ENCODE peak calls at places on chromosomes 7 and 10, in eight cellular contexts. Q, K, D, Y, B, N, R and V are unnamed samples.

GRCh38 chr7:143429770-143430698 is 13.2 kb upstream of the TAS2R60 start:
- DNase-seq in N (peak; percentile 38), K (no peak), Q (no peak), R (no peak), D (no peak), Y (no peak), B (no peak), V (no peak)

GRCh38 chr10:112025228-112025627 is 158.3 kb downstream of the GPAM start:
- DNase-seq in R (no peak), K (no peak), Y (no peak), D (no peak), N (no peak), B (no peak), Q (no peak), V (no peak)

GRCh38 chr7:120931243-120931642 is 19.3 kb upstream of the ING3 start:
- DNase-seq in N (no peak), R (no peak), Y (peak; percentile 13), K (no peak), B (no peak), Q (no peak), D (no peak), V (no peak)

GRCh38 chr10:69321037-69321715 is 42.9 kb downstream of the HK1 start:
- DNase-seq in D (no peak), K (no peak), N (no peak), Y (no peak), R (no peak), B (no peak), Q (no peak), V (no peak)

GRCh38 chr10:930415-931325 is 835 bp downstream of the LARP4B start:
- DNase-seq in K (no peak), Y (peak; percentile 32), R (peak; percentile 5), N (peak; percentile 22), Q (peak; percentile 41), B (peak; percentile 66), D (peak; percentile 47), V (no peak)

GRCh38 chr7:7756577-7756976 is 38.2 kb upstream of the RPA3 start:
- DNase-seq in R (no peak), Q (no peak), Y (no peak), D (no peak), K (no peak), N (no peak), B (no peak), V (no peak)

GRCh38 chr10:53115660-53116059 is 343.1 kb upstream of the MBL2 start:
- DNase-seq in B (no peak), Q (no peak), D (no peak), Y (no peak), N (no peak), R (no peak), K (no peak), V (no peak)

GRCh38 chr7:66696774-66697191 is 43.8 kb upstream of the RABGEF1 start:
- DNase-seq in K (no peak), Y (peak; percentile 91), R (no peak), B (no peak), D (no peak), N (peak; percentile 27), Q (no peak), V (no peak)

GRCh38 chr10:44804661-44805060 is 106.5 kb upstream of the TMEM72 start:
- DNase-seq in Y (no peak), N (no peak), K (no peak), Q (no peak), R (no peak), B (no peak), D (no peak), V (no peak)

GRCh38 chr7:33764752-33765451 is 140.4 kb upstream of the BMPER start:
- DNase-seq in D (no peak), Q (peak; percentile 44), Y (no peak), N (peak; percentile 77), K (no peak), R (no peak), B (no peak), V (no peak)

GRCh38 chr7:2431260-2431867 is 28.0 kb downstream of the CHST12 start:
- DNase-seq in R (peak; percentile 10), B (no peak), D (no peak), Y (no peak), K (no peak), Q (peak; percentile 40), N (no peak), V (no peak)

GRCh38 chr7:1289681-1290261 is 57.1 kb downstream of the UNCX start:
- DNase-seq in D (no peak), K (no peak), Q (no peak), B (peak; percentile 42), R (no peak), N (peak; percentile 5), Y (peak; percentile 5), V (no peak)

GRCh38 chr10:74419491-74420466 is 268.8 kb downstream of the ADK start:
- DNase-seq in B (no peak), N (peak; percentile 41), K (no peak), R (peak; percentile 12), Q (no peak), D (peak; percentile 49), Y (peak; percentile 60), V (no peak)

GRCh38 chr7:88357794-88358533 is 51.3 kb upstream of the STEAP4 start:
- DNase-seq in K (no peak), N (no peak), Q (no peak), D (no peak), B (no peak), Y (peak; percentile 43), R (no peak), V (no peak)

GRCh38 chr10:121478590-121478989 is 119.7 kb downstream of the FGFR2 start:
- DNase-seq in B (no peak), Q (no peak), N (no peak), Y (no peak), D (no peak), K (no peak), R (no peak), V (no peak)

GRCh38 chr7:126449621-126450268 is 803.0 kb downstream of the GRM8 start:
- DNase-seq in Y (peak; percentile 90), D (no peak), K (no peak), R (no peak), B (no peak), N (no peak), Q (no peak), V (no peak)

GRCh38 chr7:106840342-106840741 is 24.7 kb upstream of the PIK3CG start:
- DNase-seq in K (no peak), Q (no peak), R (no peak), D (no peak), Y (peak; percentile 86), N (peak; percentile 60), B (no peak), V (no peak)

GRCh38 chr7:1351881-1352625 is 107.2 kb downstream of the MICALL2 start:
- DNase-seq in R (no peak), N (no peak), D (no peak), Q (no peak), B (no peak), Y (no peak), K (no peak), V (no peak)

GRCh38 chr10:122157451-122157850 is 113.6 kb upstream of the BTBD16 start:
- DNase-seq in R (no peak), N (peak; percentile 30), Q (no peak), B (no peak), Y (no peak), D (no peak), K (no peak), V (no peak)

GRCh38 chr10:27664464-27664863 is 81.2 kb downstream of the MKX start:
- DNase-seq in D (no peak), N (no peak), Y (no peak), R (no peak), Q (no peak), B (no peak), K (no peak), V (no peak)

GRCh38 chr7:16295558-16295957 is 125.8 kb downstream of the CRPPA start:
- DNase-seq in B (no peak), R (no peak), D (no peak), Y (no peak), Q (no peak), K (no peak), N (no peak), V (no peak)